ENCODE peak calls at places on chromosomes 1 and 21, in eight cellular contexts. A, G, L, N, E, R, C and Y are unnamed samples.

GRCh38 chr1:180732866-180733265 is 101.0 kb downstream of the XPR1 start:
- DNase-seq in A (no peak), G (no peak), L (no peak), N (no peak), E (no peak), R (no peak), C (no peak), Y (no peak)

GRCh38 chr1:54551891-54552290 is 3.9 kb downstream of the ACOT11 start:
- DNase-seq in A (peak; percentile 47), G (no peak), L (no peak), N (no peak), E (no peak), R (no peak), C (no peak), Y (no peak)

GRCh38 chr1:208857471-208857870 is 613.3 kb upstream of the PLXNA2 start:
- DNase-seq in A (no peak), G (no peak), L (no peak), N (no peak), E (no peak), R (no peak), C (no peak), Y (no peak)

GRCh38 chr21:44024895-44025353 is 12.8 kb downstream of the TRAPPC10 start:
- DNase-seq in A (peak; percentile 88), G (no peak), L (peak; percentile 85), N (peak; percentile 26), E (peak; percentile 52), R (no peak), C (peak; percentile 31), Y (no peak)

GRCh38 chr1:906532-907420 is 16.9 kb upstream of the SAMD11 start:
- DNase-seq in A (peak; percentile 76), G (no peak), L (peak; percentile 71), N (peak; percentile 85), E (no peak), R (peak; percentile 80), C (peak; percentile 6), Y (peak; percentile 65)

GRCh38 chr1:225532240-225532944 is 104.6 kb upstream of the LBR start:
- DNase-seq in A (no peak), G (no peak), L (no peak), N (no peak), E (no peak), R (no peak), C (no peak), Y (no peak)

GRCh38 chr1:50493710-50494109 is 70.5 kb upstream of the DMRTA2 start:
- DNase-seq in A (no peak), G (no peak), L (no peak), N (no peak), E (no peak), R (no peak), C (no peak), Y (no peak)

GRCh38 chr1:186178426-186179043 is 196.5 kb downstream of the TPR start:
- DNase-seq in A (no peak), G (no peak), L (no peak), N (no peak), E (no peak), R (no peak), C (no peak), Y (no peak)

GRCh38 chr1:44941424-44942324 is 44.7 kb downstream of the EIF2B3 start:
- DNase-seq in A (no peak), G (no peak), L (no peak), N (no peak), E (no peak), R (no peak), C (no peak), Y (no peak)

GRCh38 chr1:27879374-27880082 is 7.2 kb downstream of the THEMIS2 start:
- DNase-seq in A (no peak), G (no peak), L (peak; percentile 54), N (no peak), E (no peak), R (no peak), C (no peak), Y (no peak)

GRCh38 chr1:52659851-52660596 is 27.1 kb downstream of the SHISAL2A start:
- DNase-seq in A (no peak), G (no peak), L (no peak), N (no peak), E (no peak), R (no peak), C (no peak), Y (peak; percentile 75)

GRCh38 chr21:36125513-36126121 is 9.3 kb upstream of the CBR3 start:
- DNase-seq in A (peak; percentile 67), G (peak; percentile 12), L (no peak), N (peak; percentile 77), E (peak; percentile 36), R (peak; percentile 51), C (peak; percentile 53), Y (no peak)

GRCh38 chr1:21447311-21447710 is 7.4 kb downstream of the NBPF3 start:
- DNase-seq in A (no peak), G (no peak), L (no peak), N (no peak), E (no peak), R (no peak), C (no peak), Y (no peak)

GRCh38 chr1:231423648-231424047 is 1.6 kb upstream of the EGLN1 start:
- DNase-seq in A (no peak), G (no peak), L (no peak), N (no peak), E (no peak), R (peak; percentile 72), C (no peak), Y (no peak)

GRCh38 chr1:198495635-198496034 is 44.8 kb downstream of the ATP6V1G3 start:
- DNase-seq in A (no peak), G (no peak), L (no peak), N (no peak), E (no peak), R (no peak), C (no peak), Y (no peak)

GRCh38 chr1:7549277-7549676 is 221.8 kb upstream of the VAMP3 start:
- DNase-seq in A (no peak), G (no peak), L (no peak), N (no peak), E (no peak), R (peak; percentile 92), C (no peak), Y (no peak)

GRCh38 chr1:210633636-210634035 is 304.9 kb downstream of the HHAT start:
- DNase-seq in A (no peak), G (no peak), L (no peak), N (peak; percentile 85), E (peak; percentile 72), R (no peak), C (peak; percentile 35), Y (no peak)

GRCh38 chr1:113660053-113660452 is 99.2 kb downstream of the PHTF1 start:
- DNase-seq in A (no peak), G (no peak), L (no peak), N (no peak), E (peak; percentile 24), R (no peak), C (no peak), Y (no peak)

GRCh38 chr1:36159614-36160387 is 3.8 kb downstream of the MAP7D1 start:
- DNase-seq in A (no peak), G (no peak), L (no peak), N (no peak), E (peak; percentile 70), R (no peak), C (no peak), Y (no peak)

GRCh38 chr1:117657031-117657430 is 51.2 kb downstream of the TENT5C start:
- DNase-seq in A (no peak), G (no peak), L (no peak), N (no peak), E (no peak), R (peak; percentile 29), C (no peak), Y (no peak)

GRCh38 chr1:71170925-71171324 is 90.1 kb upstream of the ZRANB2 start:
- DNase-seq in A (no peak), G (no peak), L (no peak), N (no peak), E (no peak), R (no peak), C (no peak), Y (no peak)

GRCh38 chr1:206656936-206657335 is 21.6 kb downstream of the DYRK3 start:
- DNase-seq in A (no peak), G (no peak), L (no peak), N (no peak), E (no peak), R (no peak), C (no peak), Y (no peak)

GRCh38 chr1:159598196-159598595 is 10.6 kb downstream of the APCS start:
- DNase-seq in A (no peak), G (no peak), L (no peak), N (no peak), E (no peak), R (peak; percentile 88), C (no peak), Y (no peak)

GRCh38 chr1:45037456-45037855 is 25.4 kb downstream of the UROD start:
- DNase-seq in A (no peak), G (no peak), L (no peak), N (no peak), E (no peak), R (peak; percentile 9), C (no peak), Y (no peak)

GRCh38 chr1:31689821-31690220 is 14.0 kb downstream of the COL16A1 start:
- DNase-seq in A (no peak), G (no peak), L (no peak), N (no peak), E (no peak), R (peak; percentile 64), C (no peak), Y (no peak)

GRCh38 chr1:64745181-64745985 is 508 bp downstream of the RAVER2 start:
- DNase-seq in A (no peak), G (peak; percentile 21), L (peak; percentile 73), N (no peak), E (no peak), R (peak; percentile 37), C (peak; percentile 10), Y (peak; percentile 71)

GRCh38 chr1:33047839-33048305 is 11.2 kb upstream of the AK2 start:
- DNase-seq in A (no peak), G (no peak), L (no peak), N (no peak), E (no peak), R (no peak), C (no peak), Y (no peak)

GRCh38 chr1:89516055-89516454 is 8.6 kb upstream of the LRRC8B start:
- DNase-seq in A (no peak), G (no peak), L (no peak), N (no peak), E (no peak), R (peak; percentile 75), C (no peak), Y (no peak)

GRCh38 chr1:210264521-210265380 is 32.2 kb downstream of the SERTAD4 start:
- DNase-seq in A (no peak), G (no peak), L (no peak), N (no peak), E (no peak), R (peak; percentile 24), C (no peak), Y (no peak)

GRCh38 chr1:113981962-113982931 is 3.0 kb downstream of the OLFML3 start:
- DNase-seq in A (peak; percentile 79), G (no peak), L (peak; percentile 93), N (peak; percentile 50), E (no peak), R (no peak), C (no peak), Y (no peak)

GRCh38 chr21:38438476-38438893 is 59.8 kb downstream of the ERG start:
- DNase-seq in A (peak; percentile 80), G (no peak), L (no peak), N (no peak), E (no peak), R (peak; percentile 19), C (no peak), Y (no peak)

GRCh38 chr21:15430577-15430976 is 299.2 kb upstream of the USP25 start:
- DNase-seq in A (no peak), G (no peak), L (no peak), N (no peak), E (no peak), R (no peak), C (no peak), Y (no peak)

GRCh38 chr1:178107823-178108222 is 13.9 kb downstream of the RASAL2 start:
- DNase-seq in A (no peak), G (no peak), L (no peak), N (no peak), E (no peak), R (no peak), C (no peak), Y (no peak)

GRCh38 chr1:220921498-220921897 is 42.3 kb downstream of the HLX start:
- DNase-seq in A (no peak), G (no peak), L (no peak), N (no peak), E (no peak), R (no peak), C (no peak), Y (no peak)